ENCODE peak calls at places on chromosomes 1 and 21, in eight cellular contexts. One of them, this sample, is unnamed.

GRCh38 chr1:14996133-14997050 is 157.2 kb upstream of the TMEM51 start:
- DNase-seq in NCI-H2081: no peak
- DNase-seq in SK-MEL-5: no peak
- DNase-seq in MV-4-11: peak; percentile 76
- DNase-seq in SK-N-DZ: no peak
- DNase-seq in G401: peak; percentile 66
- DNase-seq in fibroblast of the aortic adventitia: peak; percentile 44
- DNase-seq in T-helper 9 cell: no peak
- DNase-seq in this sample: no peak

GRCh38 chr1:156583821-156584622 is 4.5 kb downstream of the TTC24 start:
- DNase-seq in NCI-H2081: peak; percentile 76
- DNase-seq in SK-MEL-5: peak; percentile 83
- DNase-seq in MV-4-11: peak; percentile 80
- DNase-seq in SK-N-DZ: peak; percentile 86
- DNase-seq in G401: peak; percentile 91
- DNase-seq in fibroblast of the aortic adventitia: peak; percentile 92
- DNase-seq in T-helper 9 cell: peak; percentile 68
- DNase-seq in this sample: peak; percentile 75

GRCh38 chr1:184843732-184844495 is 89.3 kb upstream of the EDEM3 start:
- DNase-seq in NCI-H2081: no peak
- DNase-seq in SK-MEL-5: no peak
- DNase-seq in MV-4-11: peak; percentile 63
- DNase-seq in SK-N-DZ: no peak
- DNase-seq in G401: no peak
- DNase-seq in fibroblast of the aortic adventitia: no peak
- DNase-seq in T-helper 9 cell: peak; percentile 65
- DNase-seq in this sample: peak; percentile 75

GRCh38 chr21:40997831-40998230 is 150.9 kb upstream of the DSCAM start:
- DNase-seq in NCI-H2081: no peak
- DNase-seq in SK-MEL-5: no peak
- DNase-seq in MV-4-11: no peak
- DNase-seq in SK-N-DZ: no peak
- DNase-seq in G401: no peak
- DNase-seq in fibroblast of the aortic adventitia: no peak
- DNase-seq in T-helper 9 cell: no peak
- DNase-seq in this sample: no peak

GRCh38 chr1:13543927-13544556 is 30.2 kb upstream of the LRRC38 start:
- DNase-seq in NCI-H2081: no peak
- DNase-seq in SK-MEL-5: peak; percentile 43
- DNase-seq in MV-4-11: no peak
- DNase-seq in SK-N-DZ: no peak
- DNase-seq in G401: peak; percentile 89
- DNase-seq in fibroblast of the aortic adventitia: no peak
- DNase-seq in T-helper 9 cell: no peak
- DNase-seq in this sample: no peak

GRCh38 chr1:62735491-62736171 is 47.4 kb upstream of the DOCK7 start:
- DNase-seq in NCI-H2081: no peak
- DNase-seq in SK-MEL-5: no peak
- DNase-seq in MV-4-11: no peak
- DNase-seq in SK-N-DZ: no peak
- DNase-seq in G401: no peak
- DNase-seq in fibroblast of the aortic adventitia: peak; percentile 68
- DNase-seq in T-helper 9 cell: no peak
- DNase-seq in this sample: no peak

GRCh38 chr1:31663622-31664452 is 19.2 kb upstream of the PEF1 start:
- DNase-seq in NCI-H2081: peak; percentile 41
- DNase-seq in SK-MEL-5: peak; percentile 59
- DNase-seq in MV-4-11: no peak
- DNase-seq in SK-N-DZ: peak; percentile 28
- DNase-seq in G401: peak; percentile 36
- DNase-seq in fibroblast of the aortic adventitia: peak; percentile 52
- DNase-seq in T-helper 9 cell: peak; percentile 59
- DNase-seq in this sample: peak; percentile 66

GRCh38 chr1:158067651-158068050 is 74.2 kb downstream of the KIRREL1 start:
- DNase-seq in NCI-H2081: no peak
- DNase-seq in SK-MEL-5: no peak
- DNase-seq in MV-4-11: no peak
- DNase-seq in SK-N-DZ: no peak
- DNase-seq in G401: no peak
- DNase-seq in fibroblast of the aortic adventitia: peak; percentile 58
- DNase-seq in T-helper 9 cell: no peak
- DNase-seq in this sample: no peak

GRCh38 chr1:81702903-81703302 is 97.8 kb upstream of the ADGRL2 start:
- DNase-seq in NCI-H2081: no peak
- DNase-seq in SK-MEL-5: no peak
- DNase-seq in MV-4-11: no peak
- DNase-seq in SK-N-DZ: no peak
- DNase-seq in G401: no peak
- DNase-seq in fibroblast of the aortic adventitia: peak; percentile 93
- DNase-seq in T-helper 9 cell: no peak
- DNase-seq in this sample: no peak

GRCh38 chr1:54988975-54989374 is 8.5 kb downstream of the TMEM61 start:
- DNase-seq in NCI-H2081: no peak
- DNase-seq in SK-MEL-5: no peak
- DNase-seq in MV-4-11: no peak
- DNase-seq in SK-N-DZ: no peak
- DNase-seq in G401: no peak
- DNase-seq in fibroblast of the aortic adventitia: no peak
- DNase-seq in T-helper 9 cell: no peak
- DNase-seq in this sample: no peak

GRCh38 chr1:19758227-19758830 is 41.4 kb downstream of the TMCO4 start:
- DNase-seq in NCI-H2081: no peak
- DNase-seq in SK-MEL-5: no peak
- DNase-seq in MV-4-11: no peak
- DNase-seq in SK-N-DZ: no peak
- DNase-seq in G401: no peak
- DNase-seq in fibroblast of the aortic adventitia: peak; percentile 80
- DNase-seq in T-helper 9 cell: no peak
- DNase-seq in this sample: no peak

GRCh38 chr1:192133350-192133950 is 24.8 kb upstream of the RGS18 start:
- DNase-seq in NCI-H2081: no peak
- DNase-seq in SK-MEL-5: no peak
- DNase-seq in MV-4-11: no peak
- DNase-seq in SK-N-DZ: no peak
- DNase-seq in G401: no peak
- DNase-seq in fibroblast of the aortic adventitia: peak; percentile 49
- DNase-seq in T-helper 9 cell: no peak
- DNase-seq in this sample: no peak

GRCh38 chr21:27448960-27449359 is 482.1 kb upstream of the ADAMTS5 start:
- DNase-seq in NCI-H2081: no peak
- DNase-seq in SK-MEL-5: no peak
- DNase-seq in MV-4-11: no peak
- DNase-seq in SK-N-DZ: no peak
- DNase-seq in G401: no peak
- DNase-seq in fibroblast of the aortic adventitia: no peak
- DNase-seq in T-helper 9 cell: no peak
- DNase-seq in this sample: no peak

GRCh38 chr1:160108888-160109662 is 6.5 kb upstream of the ATP1A2 start:
- DNase-seq in NCI-H2081: peak; percentile 14
- DNase-seq in SK-MEL-5: peak; percentile 75
- DNase-seq in MV-4-11: peak; percentile 79
- DNase-seq in SK-N-DZ: no peak
- DNase-seq in G401: peak; percentile 39
- DNase-seq in fibroblast of the aortic adventitia: peak; percentile 67
- DNase-seq in T-helper 9 cell: no peak
- DNase-seq in this sample: peak; percentile 25

GRCh38 chr1:32960819-32961355 is 3.7 kb downstream of the RNF19B start:
- DNase-seq in NCI-H2081: no peak
- DNase-seq in SK-MEL-5: no peak
- DNase-seq in MV-4-11: no peak
- DNase-seq in SK-N-DZ: no peak
- DNase-seq in G401: no peak
- DNase-seq in fibroblast of the aortic adventitia: no peak
- DNase-seq in T-helper 9 cell: no peak
- DNase-seq in this sample: no peak

GRCh38 chr1:98172578-98172977 is 251.7 kb upstream of the DPYD start:
- DNase-seq in NCI-H2081: no peak
- DNase-seq in SK-MEL-5: no peak
- DNase-seq in MV-4-11: no peak
- DNase-seq in SK-N-DZ: no peak
- DNase-seq in G401: no peak
- DNase-seq in fibroblast of the aortic adventitia: no peak
- DNase-seq in T-helper 9 cell: no peak
- DNase-seq in this sample: no peak

GRCh38 chr1:165162671-165163241 is 193.8 kb downstream of the LMX1A start:
- DNase-seq in NCI-H2081: peak; percentile 80
- DNase-seq in SK-MEL-5: peak; percentile 15
- DNase-seq in MV-4-11: no peak
- DNase-seq in SK-N-DZ: peak; percentile 47
- DNase-seq in G401: no peak
- DNase-seq in fibroblast of the aortic adventitia: no peak
- DNase-seq in T-helper 9 cell: no peak
- DNase-seq in this sample: no peak

GRCh38 chr1:206555473-206555935 is 48.2 kb downstream of the RASSF5 start:
- DNase-seq in NCI-H2081: no peak
- DNase-seq in SK-MEL-5: no peak
- DNase-seq in MV-4-11: no peak
- DNase-seq in SK-N-DZ: no peak
- DNase-seq in G401: peak; percentile 48
- DNase-seq in fibroblast of the aortic adventitia: no peak
- DNase-seq in T-helper 9 cell: no peak
- DNase-seq in this sample: no peak

GRCh38 chr21:39003982-39004775 is 179.1 kb downstream of the PSMG1 start:
- DNase-seq in NCI-H2081: no peak
- DNase-seq in SK-MEL-5: no peak
- DNase-seq in MV-4-11: peak; percentile 81
- DNase-seq in SK-N-DZ: no peak
- DNase-seq in G401: no peak
- DNase-seq in fibroblast of the aortic adventitia: peak; percentile 50
- DNase-seq in T-helper 9 cell: no peak
- DNase-seq in this sample: no peak

GRCh38 chr1:159009704-159010361 is at the start of gene IFI16:
- DNase-seq in NCI-H2081: peak; percentile 57
- DNase-seq in SK-MEL-5: peak; percentile 83
- DNase-seq in MV-4-11: peak; percentile 94
- DNase-seq in SK-N-DZ: no peak
- DNase-seq in G401: peak; percentile 5
- DNase-seq in fibroblast of the aortic adventitia: peak; percentile 98
- DNase-seq in T-helper 9 cell: peak; percentile 16
- DNase-seq in this sample: peak; percentile 46

GRCh38 chr1:47196622-47197021 is 6.8 kb upstream of the PDZK1IP1 start:
- DNase-seq in NCI-H2081: no peak
- DNase-seq in SK-MEL-5: peak; percentile 24
- DNase-seq in MV-4-11: no peak
- DNase-seq in SK-N-DZ: no peak
- DNase-seq in G401: no peak
- DNase-seq in fibroblast of the aortic adventitia: no peak
- DNase-seq in T-helper 9 cell: no peak
- DNase-seq in this sample: no peak

GRCh38 chr1:152501704-152502103 is 8.9 kb upstream of the LCE5A start:
- DNase-seq in NCI-H2081: no peak
- DNase-seq in SK-MEL-5: no peak
- DNase-seq in MV-4-11: no peak
- DNase-seq in SK-N-DZ: no peak
- DNase-seq in G401: no peak
- DNase-seq in fibroblast of the aortic adventitia: no peak
- DNase-seq in T-helper 9 cell: no peak
- DNase-seq in this sample: no peak

GRCh38 chr21:28487455-28488070 is 505.1 kb downstream of the LTN1 start:
- DNase-seq in NCI-H2081: no peak
- DNase-seq in SK-MEL-5: no peak
- DNase-seq in MV-4-11: no peak
- DNase-seq in SK-N-DZ: no peak
- DNase-seq in G401: no peak
- DNase-seq in fibroblast of the aortic adventitia: no peak
- DNase-seq in T-helper 9 cell: no peak
- DNase-seq in this sample: no peak

GRCh38 chr21:29279531-29279930 is 19.2 kb upstream of the BACH1 start:
- DNase-seq in NCI-H2081: no peak
- DNase-seq in SK-MEL-5: no peak
- DNase-seq in MV-4-11: no peak
- DNase-seq in SK-N-DZ: no peak
- DNase-seq in G401: no peak
- DNase-seq in fibroblast of the aortic adventitia: no peak
- DNase-seq in T-helper 9 cell: no peak
- DNase-seq in this sample: no peak

GRCh38 chr1:31955917-31956736 is 18.0 kb upstream of the PTP4A2 start:
- DNase-seq in NCI-H2081: no peak
- DNase-seq in SK-MEL-5: peak; percentile 53
- DNase-seq in MV-4-11: peak; percentile 98
- DNase-seq in SK-N-DZ: no peak
- DNase-seq in G401: peak; percentile 40
- DNase-seq in fibroblast of the aortic adventitia: peak; percentile 100
- DNase-seq in T-helper 9 cell: peak; percentile 55
- DNase-seq in this sample: peak; percentile 65

GRCh38 chr1:199399996-199400714 is 627.4 kb upstream of the NR5A2 start:
- DNase-seq in NCI-H2081: no peak
- DNase-seq in SK-MEL-5: no peak
- DNase-seq in MV-4-11: peak; percentile 60
- DNase-seq in SK-N-DZ: no peak
- DNase-seq in G401: no peak
- DNase-seq in fibroblast of the aortic adventitia: no peak
- DNase-seq in T-helper 9 cell: no peak
- DNase-seq in this sample: no peak

GRCh38 chr1:109807398-109807795 is 43.7 kb upstream of the EPS8L3 start:
- DNase-seq in NCI-H2081: no peak
- DNase-seq in SK-MEL-5: no peak
- DNase-seq in MV-4-11: no peak
- DNase-seq in SK-N-DZ: no peak
- DNase-seq in G401: no peak
- DNase-seq in fibroblast of the aortic adventitia: no peak
- DNase-seq in T-helper 9 cell: no peak
- DNase-seq in this sample: no peak

GRCh38 chr1:207748737-207749528 is 2.9 kb upstream of the CD46 start:
- DNase-seq in NCI-H2081: peak; percentile 70
- DNase-seq in SK-MEL-5: no peak
- DNase-seq in MV-4-11: peak; percentile 1
- DNase-seq in SK-N-DZ: no peak
- DNase-seq in G401: no peak
- DNase-seq in fibroblast of the aortic adventitia: no peak
- DNase-seq in T-helper 9 cell: no peak
- DNase-seq in this sample: no peak

GRCh38 chr1:246609632-246610031 is 43.4 kb downstream of the CNST start:
- DNase-seq in NCI-H2081: no peak
- DNase-seq in SK-MEL-5: no peak
- DNase-seq in MV-4-11: no peak
- DNase-seq in SK-N-DZ: no peak
- DNase-seq in G401: no peak
- DNase-seq in fibroblast of the aortic adventitia: no peak
- DNase-seq in T-helper 9 cell: no peak
- DNase-seq in this sample: no peak

GRCh38 chr1:231958448-231958847 is 331.9 kb downstream of the DISC1 start:
- DNase-seq in NCI-H2081: no peak
- DNase-seq in SK-MEL-5: no peak
- DNase-seq in MV-4-11: no peak
- DNase-seq in SK-N-DZ: no peak
- DNase-seq in G401: no peak
- DNase-seq in fibroblast of the aortic adventitia: peak; percentile 42
- DNase-seq in T-helper 9 cell: no peak
- DNase-seq in this sample: no peak

GRCh38 chr21:36330904-36331303 is 10.9 kb downstream of the MORC3 start:
- DNase-seq in NCI-H2081: peak; percentile 42
- DNase-seq in SK-MEL-5: peak; percentile 62
- DNase-seq in MV-4-11: peak; percentile 53
- DNase-seq in SK-N-DZ: peak; percentile 43
- DNase-seq in G401: peak; percentile 69
- DNase-seq in fibroblast of the aortic adventitia: peak; percentile 71
- DNase-seq in T-helper 9 cell: peak; percentile 31
- DNase-seq in this sample: peak; percentile 49

GRCh38 chr1:18118078-18118477 is 10.5 kb downstream of the IGSF21 start:
- DNase-seq in NCI-H2081: no peak
- DNase-seq in SK-MEL-5: no peak
- DNase-seq in MV-4-11: no peak
- DNase-seq in SK-N-DZ: no peak
- DNase-seq in G401: no peak
- DNase-seq in fibroblast of the aortic adventitia: no peak
- DNase-seq in T-helper 9 cell: no peak
- DNase-seq in this sample: no peak

GRCh38 chr1:161131721-161132409 is 602 bp downstream of the DEDD start:
- DNase-seq in NCI-H2081: no peak
- DNase-seq in SK-MEL-5: no peak
- DNase-seq in MV-4-11: no peak
- DNase-seq in SK-N-DZ: no peak
- DNase-seq in G401: peak; percentile 31
- DNase-seq in fibroblast of the aortic adventitia: peak; percentile 56
- DNase-seq in T-helper 9 cell: no peak
- DNase-seq in this sample: peak; percentile 26

GRCh38 chr1:201149400-201149799 is 4.9 kb downstream of the TMEM9 start:
- DNase-seq in NCI-H2081: peak; percentile 57
- DNase-seq in SK-MEL-5: peak; percentile 63
- DNase-seq in MV-4-11: no peak
- DNase-seq in SK-N-DZ: peak; percentile 42
- DNase-seq in G401: peak; percentile 44
- DNase-seq in fibroblast of the aortic adventitia: peak; percentile 39
- DNase-seq in T-helper 9 cell: no peak
- DNase-seq in this sample: no peak